ENCODE peak calls at places on chromosome 4, in eight cellular contexts. G, D, B, S, K, E, N and H are unnamed samples.

GRCh38 chr4:1323635-1324442 is 23.2 kb upstream of the UVSSA start:
- DNase-seq in G (no peak), D (no peak), B (peak), S (no peak), K (no peak), E (no peak), N (no peak), H (no peak)

GRCh38 chr4:10273030-10273429 is 156.4 kb upstream of the WDR1 start:
- DNase-seq in G (no peak), D (no peak), B (no peak), S (no peak), K (no peak), E (no peak), N (no peak), H (no peak)

GRCh38 chr4:100843897-100844296 is 326.1 kb upstream of the EMCN start:
- DNase-seq in G (no peak), D (no peak), B (no peak), S (no peak), K (no peak), E (no peak), N (no peak), H (no peak)

GRCh38 chr4:20283039-20283438 is 31.3 kb downstream of the SLIT2 start:
- DNase-seq in G (no peak), D (no peak), B (no peak), S (no peak), K (no peak), E (no peak), N (no peak), H (no peak)

GRCh38 chr4:813900-814299 is 12.0 kb downstream of the CPLX1 start:
- DNase-seq in G (no peak), D (no peak), B (no peak), S (no peak), K (no peak), E (no peak), N (no peak), H (no peak)

GRCh38 chr4:185817403-185817818 is 5.4 kb upstream of the SORBS2 start:
- DNase-seq in G (no peak), D (no peak), B (no peak), S (no peak), K (no peak), E (no peak), N (no peak), H (no peak)

GRCh38 chr4:80268936-80269335 is 2.5 kb downstream of the FGF5 start:
- DNase-seq in G (no peak), D (no peak), B (no peak), S (no peak), K (no peak), E (no peak), N (no peak), H (no peak)

GRCh38 chr4:185839204-185839712 is 27.3 kb upstream of the SORBS2 start:
- DNase-seq in G (peak), D (peak), B (peak), S (peak), K (no peak), E (peak), N (peak), H (no peak)

GRCh38 chr4:121053601-121054143 is 18.7 kb downstream of the NDNF start:
- DNase-seq in G (no peak), D (no peak), B (no peak), S (no peak), K (no peak), E (no peak), N (no peak), H (no peak)

GRCh38 chr4:2256781-2257191 is 5.1 kb downstream of the MXD4 start:
- DNase-seq in G (peak), D (peak), B (no peak), S (peak), K (no peak), E (no peak), N (peak), H (no peak)

GRCh38 chr4:26434030-26434639 is 56.1 kb downstream of the CCKAR start:
- DNase-seq in G (no peak), D (no peak), B (no peak), S (no peak), K (no peak), E (no peak), N (no peak), H (no peak)

GRCh38 chr4:22500128-22500611 is 15.7 kb downstream of the ADGRA3 start:
- DNase-seq in G (no peak), D (no peak), B (no peak), S (no peak), K (no peak), E (no peak), N (no peak), H (no peak)

GRCh38 chr4:153419673-153420278 is 46.4 kb upstream of the TMEM131L start:
- DNase-seq in G (no peak), D (no peak), B (no peak), S (no peak), K (no peak), E (no peak), N (no peak), H (no peak)
- H3K27ac ChIP-seq in G (no peak), D (peak), B (no peak), S (no peak), K (no peak), E (no peak), N (no peak), H (no peak)

GRCh38 chr4:172957216-172957615 is 211.4 kb upstream of the GALNT7 start:
- DNase-seq in G (no peak), D (no peak), B (no peak), S (no peak), K (no peak), E (no peak), N (no peak), H (no peak)

GRCh38 chr4:172963498-172964294 is 204.9 kb upstream of the GALNT7 start:
- DNase-seq in G (no peak), D (no peak), B (no peak), S (no peak), K (no peak), E (peak), N (no peak), H (no peak)

GRCh38 chr4:172962564-172963353 is 205.9 kb upstream of the GALNT7 start:
- DNase-seq in G (no peak), D (peak), B (peak), S (peak), K (no peak), E (no peak), N (no peak), H (no peak)
- H3K27ac ChIP-seq in G (no peak), D (peak), B (peak), S (peak), K (no peak), E (no peak), N (no peak), H (no peak)

GRCh38 chr4:61837395-61837794 is 637.3 kb downstream of the ADGRL3 start:
- DNase-seq in G (no peak), D (no peak), B (no peak), S (no peak), K (no peak), E (no peak), N (no peak), H (no peak)
- H3K27ac ChIP-seq in G (no peak), D (no peak), B (no peak), S (no peak), K (no peak), E (no peak), N (no peak), H (no peak)

DNA sequence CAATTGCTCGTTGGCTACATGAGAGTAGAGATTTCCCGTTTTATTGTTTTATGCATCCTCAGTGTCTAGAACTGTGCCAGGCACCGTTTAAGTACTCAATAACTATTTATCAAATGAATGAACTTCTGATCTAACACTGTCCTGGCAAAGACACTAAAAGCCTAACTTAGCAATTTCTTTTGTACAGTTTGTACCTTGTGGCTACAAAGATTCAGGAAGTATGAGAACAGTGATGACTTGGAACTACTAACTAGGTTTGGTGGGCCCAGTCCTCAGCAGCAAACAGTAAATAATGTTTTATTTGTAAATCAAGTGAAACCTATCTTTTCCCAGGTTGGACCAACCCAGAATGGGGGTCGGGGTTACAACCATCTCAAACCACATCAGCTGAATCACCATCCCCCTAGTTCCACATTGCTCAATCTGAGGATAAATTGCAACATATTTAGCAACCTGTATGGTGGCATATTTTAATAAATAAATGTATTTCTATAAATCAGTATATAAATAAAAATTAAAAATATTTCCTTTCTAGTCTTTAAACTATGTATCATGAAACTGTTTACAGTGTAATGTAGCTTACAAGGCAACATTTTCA is 12.3 kb upstream of the SCRG1 start:
- DNase-seq in G (no peak), D (no peak), B (no peak), S (no peak), K (no peak), E (no peak), N (no peak), H (no peak)
- H3K27ac ChIP-seq in G (no peak), D (no peak), B (no peak), S (no peak), K (no peak), E (peak), N (no peak), H (peak)